ENCODE peak calls at places on chromosomes 11 and 22, in five cellular contexts. O, M, Q, J and D are unnamed samples.

GRCh38 chr11:12100886-12101285 is 9.5 kb upstream of the MICAL2 start:
- DNase-seq in O (no peak), M (no peak), Q (no peak), J (no peak), D (no peak)

GRCh38 chr22:36008565-36008964 is 20.1 kb downstream of the RBFOX2 start:
- DNase-seq in O (no peak), M (no peak), Q (no peak), J (no peak), D (no peak)

GRCh38 chr11:132718711-132719641 is 813.3 kb downstream of the OPCML start:
- DNase-seq in O (no peak), M (no peak), Q (no peak), J (no peak), D (peak; percentile 86)

GRCh38 chr11:66353762-66354161 is 6.3 kb upstream of the B4GAT1 start:
- DNase-seq in O (no peak), M (peak; percentile 79), Q (no peak), J (no peak), D (no peak)

GRCh38 chr11:14119357-14119756 is 156.8 kb downstream of the SPON1 start:
- DNase-seq in O (no peak), M (no peak), Q (no peak), J (no peak), D (no peak)

GRCh38 chr22:44299124-44299523 is 13.6 kb downstream of the SHISAL1 start:
- DNase-seq in O (no peak), M (no peak), Q (no peak), J (no peak), D (no peak)

GRCh38 chr22:26461188-26461810 is 22.3 kb downstream of the HPS4 start:
- DNase-seq in O (peak; percentile 67), M (peak; percentile 36), Q (peak; percentile 53), J (no peak), D (no peak)

GRCh38 chr11:35138606-35138948 is 394 bp upstream of the CD44 start:
- DNase-seq in O (no peak), M (no peak), Q (no peak), J (no peak), D (no peak)

GRCh38 chr11:71236836-71237475 is 15.4 kb downstream of the SHANK2 start:
- DNase-seq in O (no peak), M (no peak), Q (no peak), J (no peak), D (no peak)

GRCh38 chr22:47051435-47052175 is 289.2 kb downstream of the TBC1D22A start:
- DNase-seq in O (no peak), M (no peak), Q (no peak), J (no peak), D (no peak)

GRCh38 chr22:21985214-21985613 is 2.6 kb upstream of the TOP3B start:
- DNase-seq in O (no peak), M (no peak), Q (no peak), J (no peak), D (no peak)

GRCh38 chr11:3947084-3947483 is 91.6 kb downstream of the STIM1 start:
- DNase-seq in O (no peak), M (peak; percentile 83), Q (peak; percentile 77), J (peak; percentile 80), D (peak; percentile 98)

GRCh38 chr11:119496997-119497396 is 74.0 kb upstream of the THY1 start:
- DNase-seq in O (no peak), M (no peak), Q (no peak), J (no peak), D (no peak)
- H3K4me3 ChIP-seq in O (no peak overlapping the region), M (no peak overlapping the region), Q (no peak overlapping the region), J (no peak overlapping the region), D (no peak overlapping the region)

DNA sequence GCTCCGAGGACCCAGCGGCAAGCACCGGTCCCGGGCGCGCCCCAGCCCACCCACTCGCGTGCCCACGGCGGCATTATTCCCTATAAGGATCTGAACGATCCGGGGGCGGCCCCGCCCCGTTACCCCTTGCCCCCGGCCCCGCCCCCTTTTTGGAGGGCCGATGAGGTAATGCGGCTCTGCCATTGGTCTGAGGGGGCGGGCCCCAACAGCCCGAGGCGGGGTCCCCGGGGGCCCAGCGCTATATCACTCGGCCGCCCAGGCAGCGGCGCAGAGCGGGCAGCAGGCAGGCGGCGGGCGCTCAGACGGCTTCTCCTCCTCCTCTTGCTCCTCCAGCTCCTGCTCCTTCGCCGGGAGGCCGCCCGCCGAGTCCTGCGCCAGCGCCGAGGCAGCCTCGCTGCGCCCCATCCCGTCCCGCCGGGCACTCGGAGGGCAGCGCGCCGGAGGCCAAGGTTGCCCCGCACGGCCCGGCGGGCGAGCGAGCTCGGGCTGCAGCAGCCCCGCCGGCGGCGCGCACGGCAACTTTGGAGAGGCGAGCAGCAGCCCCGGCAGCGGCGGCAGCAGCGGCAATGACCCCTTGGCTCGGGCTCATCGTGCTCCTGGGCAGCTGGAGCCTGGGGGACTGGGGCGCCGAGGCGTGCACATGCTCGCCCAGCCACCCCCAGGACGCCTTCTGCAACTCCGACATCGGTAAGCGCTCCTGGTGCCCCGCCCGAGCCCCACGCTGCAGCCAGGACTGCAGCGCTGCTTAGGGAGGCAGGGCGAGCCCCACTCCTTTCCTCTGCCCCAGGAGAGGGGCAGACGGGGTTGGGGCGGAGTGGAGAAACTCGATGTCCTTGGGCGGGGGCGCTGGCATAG is at the start of gene TIMP3:
- DNase-seq in O (no peak), M (peak; percentile 92), Q (no peak), J (no peak), D (no peak)
- H3K4me3 ChIP-seq in O (no peak within 1 kb of the TSS), M (peak within 1 kb of the TSS; percentile 80), Q (no peak within 1 kb of the TSS), J (no peak within 1 kb of the TSS), D (no peak within 1 kb of the TSS)

GRCh38 chr11:43984039-43984438 is 41.6 kb downstream of the C11orf96 start:
- DNase-seq in O (no peak), M (no peak), Q (no peak), J (no peak), D (no peak)
- H3K4me3 ChIP-seq in O (no peak overlapping the region), M (no peak overlapping the region), Q (no peak overlapping the region), J (no peak overlapping the region), D (no peak overlapping the region)

GRCh38 chr11:116851631-116852030 is 14.2 kb upstream of the APOA1 start:
- DNase-seq in O (no peak), M (no peak), Q (no peak), J (peak; percentile 16), D (peak; percentile 85)
- H3K4me3 ChIP-seq in O (no peak overlapping the region), M (no peak overlapping the region), Q (no peak overlapping the region), J (peak overlapping the region; percentile 39), D (peak overlapping the region; percentile 36)

GRCh38 chr11:119317592-119318239 is 786 bp upstream of the MCAM start:
- DNase-seq in O (no peak), M (no peak), Q (no peak), J (no peak), D (no peak)

GRCh38 chr11:119319136-119319701 is 2.3 kb upstream of the MCAM start:
- DNase-seq in O (no peak), M (no peak), Q (no peak), J (no peak), D (no peak)

GRCh38 chr11:119319702-119320592 is 3.0 kb upstream of the MCAM start:
- DNase-seq in O (no peak), M (no peak), Q (peak; percentile 85), J (no peak), D (no peak)

GRCh38 chr11:119316729-119317591 is at the start of gene MCAM:
- DNase-seq in O (peak; percentile 41), M (peak; percentile 45), Q (peak; percentile 65), J (no peak), D (no peak)

DNA sequence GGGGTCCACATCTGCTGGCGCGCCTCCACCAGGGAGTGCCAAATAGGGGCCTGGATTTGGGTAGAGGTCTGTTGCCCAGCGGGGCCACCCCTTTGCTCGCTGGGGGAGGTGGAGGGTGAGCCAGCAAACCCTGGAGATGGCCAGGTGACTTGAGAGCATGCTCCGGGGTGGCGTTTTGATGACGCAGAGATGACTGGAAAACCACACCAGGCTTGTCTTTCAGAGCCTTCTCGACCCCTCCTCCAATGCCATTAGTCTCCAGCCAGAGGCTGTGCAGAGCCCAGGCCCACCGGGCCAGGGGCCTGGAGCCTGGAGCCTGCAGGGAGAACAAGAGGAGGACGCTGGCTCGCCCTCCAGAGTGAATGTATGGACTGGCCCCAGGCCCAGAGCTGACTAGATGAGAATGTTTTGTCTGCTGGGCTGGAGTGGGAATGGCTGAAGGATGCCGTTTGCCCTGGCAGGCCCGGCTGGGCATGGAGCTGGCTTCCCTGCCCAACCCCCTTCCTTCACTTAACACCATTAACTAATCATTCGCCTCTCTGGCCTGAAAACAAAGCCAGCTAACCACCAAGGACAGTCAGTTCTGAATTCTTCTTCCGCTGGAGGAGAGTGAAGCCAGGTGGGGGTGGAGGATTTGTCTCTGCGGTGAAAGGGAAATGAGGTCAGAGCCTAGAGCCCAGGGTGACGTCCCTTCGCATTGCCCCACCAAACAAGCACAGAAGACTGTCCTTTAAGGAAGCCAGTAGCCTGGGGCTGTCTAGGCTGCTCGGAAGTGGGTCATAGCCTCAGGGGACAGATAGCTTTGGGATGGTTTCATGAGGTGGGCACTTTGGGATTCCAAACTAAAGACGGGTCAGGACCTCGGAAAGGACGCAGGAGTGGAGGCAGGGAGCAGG is 1.6 kb upstream of the MCAM start:
- DNase-seq in O (peak; percentile 65), M (peak; percentile 58), Q (peak; percentile 81), J (no peak), D (no peak)
- H3K4me3 ChIP-seq in O (no peak overlapping the region), M (no peak overlapping the region), Q (no peak overlapping the region), J (no peak overlapping the region), D (no peak overlapping the region)

GRCh38 chr11:839875-840617 is 2.3 kb downstream of the POLR2L start:
- DNase-seq in O (no peak), M (no peak), Q (no peak), J (no peak), D (no peak)

GRCh38 chr11:841981-842369 is 354 bp downstream of the POLR2L start:
- DNase-seq in O (no peak), M (no peak), Q (no peak), J (no peak), D (no peak)

GRCh38 chr11:843818-844692 is 1.4 kb downstream of the TSPAN4 start:
- DNase-seq in O (no peak), M (peak; percentile 95), Q (peak; percentile 91), J (no peak), D (no peak)

GRCh38 chr11:843086-843704 is 543 bp downstream of the TSPAN4 start:
- DNase-seq in O (no peak), M (no peak), Q (peak; percentile 30), J (no peak), D (no peak)

GRCh38 chr11:842370-843002 is at the start of the genes POLR2L and TSPAN4:
- DNase-seq in O (peak; percentile 96), M (peak; percentile 90), Q (peak; percentile 85), J (peak; percentile 76), D (peak; percentile 78)
- H3K4me3 ChIP-seq in O (peak within 1 kb of the TSS; percentile 99), M (peak within 1 kb of the TSS; percentile 86), Q (peak within 1 kb of the TSS; percentile 84), J (peak within 1 kb of the TSS; percentile 83), D (peak within 1 kb of the TSS; percentile 92)

GRCh38 chr22:50171319-50171964 is 911 bp downstream of the PANX2 start:
- DNase-seq in O (no peak), M (no peak), Q (no peak), J (no peak), D (no peak)
- H3K4me3 ChIP-seq in O (no peak overlapping the region), M (no peak overlapping the region), Q (peak overlapping the region; percentile 33), J (no peak overlapping the region), D (no peak overlapping the region)

DNA sequence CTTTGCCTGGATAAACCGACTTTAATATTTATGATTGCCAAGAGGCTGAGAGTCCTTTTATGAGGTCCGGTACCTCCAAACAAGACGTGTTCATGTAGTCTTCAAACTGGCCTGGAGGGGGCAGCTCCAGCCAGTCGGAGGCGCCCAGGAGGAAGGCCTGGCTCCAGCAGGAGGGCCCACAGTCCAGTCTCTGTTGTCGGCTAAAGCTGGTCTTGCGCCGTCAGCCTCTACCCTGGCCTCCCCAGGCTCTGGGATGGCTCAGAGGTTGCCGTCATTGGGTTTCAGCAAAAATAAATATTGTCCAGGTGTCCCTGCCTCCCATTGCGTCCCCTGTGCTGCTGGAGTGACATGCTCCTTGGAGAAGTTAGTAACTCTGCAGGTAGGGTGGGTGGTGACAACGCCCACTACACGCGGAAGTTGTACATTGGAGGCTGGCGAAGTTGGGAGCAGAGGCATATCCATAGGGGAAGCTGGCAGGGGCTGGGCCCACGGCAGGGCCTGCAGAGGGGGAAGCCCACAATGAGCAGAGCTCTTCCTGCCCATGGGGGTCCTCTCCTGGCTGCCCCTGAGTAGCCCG is 1.0 kb upstream of the SLC25A1 start:
- DNase-seq in O (peak; percentile 91), M (peak; percentile 85), Q (peak; percentile 81), J (no peak), D (peak; percentile 36)
- H3K4me3 ChIP-seq in O (peak overlapping the region; percentile 72), M (peak overlapping the region; percentile 60), Q (peak overlapping the region; percentile 60), J (peak overlapping the region; percentile 58), D (peak overlapping the region; percentile 65)